ENCODE peak calls at places on chromosomes 11 and 22, in five cellular contexts. F is choroid plexus epithelial cell, O is endothelial cell of umbilical vein, E is neural crest cell, D is GM23338. L is an unnamed sample.
A peak's percentile ranks its signal among the peaks of the same experiment; 100 is the strongest.

GRCh38 chr11:60078742-60079141 is 9.7 kb upstream of the MS4A2 start:
- DNase-seq in F (no peak), O (no peak), E (no peak), D (no peak), L (no peak)

GRCh38 chr11:9972917-9973504 is 309.1 kb downstream of the SWAP70 start:
- DNase-seq in F (peak; percentile 85), O (peak; percentile 74), E (no peak), D (peak; percentile 65), L (peak; percentile 49)

GRCh38 chr11:93477684-93478234 is 65.4 kb downstream of the SMCO4 start:
- DNase-seq in F (peak; percentile 37), O (peak; percentile 34), E (no peak), D (peak; percentile 92), L (no peak)

GRCh38 chr11:96012086-96012824 is 88.3 kb upstream of the MTMR2 start:
- DNase-seq in F (peak; percentile 89), O (peak; percentile 85), E (peak; percentile 23), D (peak; percentile 69), L (peak; percentile 61)

GRCh38 chr11:32015435-32015834 is 75.4 kb upstream of the RCN1 start:
- DNase-seq in F (no peak), O (no peak), E (no peak), D (no peak), L (no peak)

GRCh38 chr22:41668971-41669911 is 19.4 kb downstream of the SNU13 start:
- DNase-seq in F (peak; percentile 75), O (peak; percentile 37), E (no peak), D (no peak), L (no peak)

GRCh38 chr11:103845331-103845730 is 191.1 kb upstream of the DDI1 start:
- DNase-seq in F (peak; percentile 46), O (no peak), E (no peak), D (no peak), L (no peak)

GRCh38 chr11:111427471-111427912 is 48.4 kb upstream of the POU2AF1 start:
- DNase-seq in F (peak; percentile 44), O (no peak), E (no peak), D (no peak), L (no peak)

GRCh38 chr22:44597616-44598015 is 99.6 kb upstream of the RTL6 start:
- DNase-seq in F (no peak), O (no peak), E (no peak), D (peak; percentile 46), L (no peak)

GRCh38 chr11:30585067-30585891 is 874 bp downstream of the MPPED2 start:
- DNase-seq in F (no peak), O (no peak), E (peak; percentile 50), D (peak; percentile 72), L (peak; percentile 15)

GRCh38 chr22:20216863-20217499 is 51.1 kb downstream of the RTN4R start:
- DNase-seq in F (no peak), O (no peak), E (no peak), D (no peak), L (no peak)

GRCh38 chr11:67468056-67468455 is 995 bp downstream of the TMEM134 start:
- DNase-seq in F (no peak), O (no peak), E (no peak), D (no peak), L (peak; percentile 61)

GRCh38 chr11:2572491-2573239 is 127.1 kb downstream of the KCNQ1OT1 start:
- DNase-seq in F (no peak), O (no peak), E (no peak), D (no peak), L (no peak)

GRCh38 chr22:29048822-29049654 is 12.6 kb downstream of the C22orf31 start:
- DNase-seq in F (no peak), O (no peak), E (no peak), D (no peak), L (no peak)

GRCh38 chr22:24460418-24461089 is 33.2 kb downstream of the ADORA2A start:
- DNase-seq in F (peak; percentile 91), O (peak; percentile 51), E (no peak), D (no peak), L (peak; percentile 31)
- TF ChIP-seq CTCF in F (peak; percentile 47), O (no peak), E (no peak), D (no peak), L (no peak)

GRCh38 chr11:40293655-40294342 is 1165.7 kb downstream of the LRRC4C start:
- DNase-seq in F (peak; percentile 95), O (peak; percentile 87), E (peak; percentile 69), D (peak; percentile 94), L (peak; percentile 50)
- TF ChIP-seq CTCF in F (peak; percentile 99), O (peak; percentile 91), E (peak; percentile 94), D (peak; percentile 90), L (peak; percentile 71)

GRCh38 chr11:26286472-26287066 is 45.4 kb upstream of the ANO3 start:
- DNase-seq in F (peak; percentile 64), O (peak; percentile 37), E (peak; percentile 25), D (peak; percentile 67), L (no peak)
- TF ChIP-seq CTCF in F (peak; percentile 83), O (peak; percentile 21), E (peak; percentile 59), D (peak; percentile 78), L (no peak)

GRCh38 chr11:75014129-75014528 is 25.4 kb downstream of the NEU3 start:
- DNase-seq in F (peak; percentile 82), O (peak; percentile 13), E (no peak), D (no peak), L (no peak)
- TF ChIP-seq CTCF in F (peak; percentile 34), O (no peak), E (no peak), D (no peak), L (no peak)

GRCh38 chr11:909406-909805 is 1.2 kb downstream of the CHID1 start:
- DNase-seq in F (no peak), O (no peak), E (no peak), D (no peak), L (no peak)

GRCh38 chr11:910044-910588 is 494 bp downstream of the CHID1 start:
- DNase-seq in F (no peak), O (no peak), E (no peak), D (no peak), L (peak; percentile 59)

GRCh38 chr11:911890-912219 is 1.2 kb upstream of the CHID1 start:
- DNase-seq in F (no peak), O (no peak), E (no peak), D (no peak), L (no peak)

GRCh38 chr11:911031-911889 is 650 bp upstream of the CHID1 start:
- DNase-seq in F (peak; percentile 88), O (peak; percentile 51), E (peak; percentile 40), D (peak; percentile 72), L (peak; percentile 61)

GRCh38 chr11:910589-911030 is at the start of gene CHID1:
- DNase-seq in F (peak; percentile 79), O (peak; percentile 81), E (peak; percentile 78), D (peak; percentile 94), L (peak; percentile 84)
- TF ChIP-seq CTCF in F (no peak), O (no peak), E (no peak), D (no peak), L (no peak)

DNA sequence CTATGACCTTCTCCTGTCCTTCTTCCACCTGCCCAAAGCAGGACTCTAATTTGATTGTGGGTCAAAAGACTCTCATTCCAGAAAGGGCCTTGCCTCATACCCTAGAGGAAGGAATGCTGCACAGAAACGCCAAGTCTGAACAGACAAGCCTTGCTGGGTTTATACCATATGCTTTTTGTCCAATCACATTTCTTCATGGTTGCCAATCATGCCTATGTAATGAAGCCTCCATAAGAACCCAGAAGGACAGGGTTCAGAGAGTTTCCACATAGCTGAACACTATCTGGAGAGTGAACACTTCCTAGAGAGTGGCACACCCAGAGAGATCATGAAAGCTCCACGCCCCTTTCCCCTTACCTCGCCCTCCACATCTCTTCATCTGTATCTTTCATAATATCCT is 4.8 kb upstream of the SAA2 start:
- DNase-seq in F (peak; percentile 10), O (no peak), E (no peak), D (no peak), L (no peak)
- TF ChIP-seq CTCF in F (peak; percentile 5), O (no peak), E (no peak), D (no peak), L (no peak)

DNA sequence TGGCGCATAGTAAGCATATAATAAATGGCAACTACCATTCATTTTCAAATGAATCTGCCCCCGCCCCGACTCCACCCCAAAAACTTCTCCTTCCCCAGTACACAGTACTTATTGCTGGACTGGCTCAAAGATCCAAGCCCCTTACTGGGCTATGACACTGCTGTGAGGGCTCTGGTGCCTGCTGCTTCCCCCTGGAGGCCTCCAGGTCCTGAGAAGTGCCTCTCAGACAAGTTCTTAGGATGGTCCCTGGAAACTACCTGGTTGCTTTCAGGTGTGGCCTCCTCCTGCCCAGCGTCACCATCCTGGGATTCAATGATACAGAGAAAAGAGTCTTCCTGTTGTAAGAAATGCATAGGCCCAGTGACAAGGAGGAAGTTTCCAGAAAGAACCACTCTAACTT is 190.5 kb upstream of the NTM start:
- DNase-seq in F (no peak), O (no peak), E (no peak), D (peak; percentile 34), L (no peak)
- TF ChIP-seq CTCF in F (no peak), O (no peak), E (no peak), D (no peak), L (no peak)

L was measured in activated CD8-positive, alpha-beta T cell treated with anti-CD3 and anti-CD28 coated beads for 36 hours.